ENCODE peak calls at places on chromosomes 4 and X, in five cellular contexts. O is K562, G is A549, M is IMR-90, U is adipocyte. J is an unnamed sample. For H3K4me1, the result is how much of the 10 kb centered on the place peaks cover.

GRCh38 chrX:54447461-54447860 is 7.3 kb downstream of the TSR2 start:
- DNase-seq in O (no peak), M (no peak), G (peak), U (no peak), J (no peak)

GRCh38 chr4:169351860-169352259 is 81.1 kb upstream of the SH3RF1 start:
- DNase-seq in G (no peak), O (no peak), M (peak), U (no peak), J (no peak)

GRCh38 chrX:41027388-41027787 is 57.9 kb upstream of the USP9X start:
- DNase-seq in U (peak), M (peak), O (no peak), G (peak), J (no peak)

GRCh38 chrX:110210417-110211139 is 107.3 kb downstream of the AMMECR1 start:
- DNase-seq in U (peak), O (no peak), M (peak), G (peak), J (no peak)

GRCh38 chrX:391717-392691 is 5.3 kb upstream of the PPP2R3B start:
- DNase-seq in G (no peak), O (no peak), U (no peak), M (no peak), J (no peak)

GRCh38 chrX:65601530-65602281 is 65.7 kb upstream of the MSN start:
- DNase-seq in O (no peak), U (peak), M (peak), G (peak), J (peak)

GRCh38 chr4:80073362-80074008 is 456 bp upstream of the ANTXR2 start:
- DNase-seq in G (no peak), U (no peak), M (no peak), O (no peak), J (peak)

GRCh38 chr4:188439641-188440311 is 300.5 kb downstream of the TRIML1 start:
- DNase-seq in O (no peak), U (peak), G (peak), M (peak), J (no peak)

GRCh38 chr4:154622598-154622997 is 10.1 kb upstream of the FGG start:
- DNase-seq in M (peak), G (peak), O (peak), U (peak), J (peak)

GRCh38 chr4:32037391-32037790 is 1317.2 kb downstream of the PCDH7 start:
- DNase-seq in G (no peak), O (no peak), U (no peak), M (no peak), J (no peak)

GRCh38 chrX:41600266-41600665 is 88.5 kb upstream of the GPR34 start:
- DNase-seq in O (no peak), G (no peak), M (peak), U (peak), J (no peak)

GRCh38 chr4:94504545-94504944 is 52.8 kb downstream of the PDLIM5 start:
- DNase-seq in M (peak), O (no peak), G (no peak), U (peak), J (no peak)

GRCh38 chrX:18899796-18900380 is 84.0 kb downstream of the PHKA2 start:
- DNase-seq in U (peak), G (peak), M (no peak), O (no peak), J (no peak)

GRCh38 chr4:48262926-48263325 is 6.7 kb downstream of the TEC start:
- DNase-seq in O (peak), M (peak), U (no peak), G (no peak), J (no peak)
- H3K4me1 ChIP-seq in O (under half), M (under half), U (under half), G (under half), J (under half)

GRCh38 chr4:73606465-73606974 is 13.7 kb downstream of the RASSF6 start:
- DNase-seq in G (no peak), O (no peak), M (no peak), U (no peak), J (no peak)
- H3K4me1 ChIP-seq in G (half or more), O (under half), M (under half), U (under half), J (under half)

GRCh38 chr4:118923891-118924290 is 35.2 kb downstream of the SYNPO2 start:
- DNase-seq in M (no peak), O (no peak), G (no peak), U (no peak), J (no peak)
- H3K4me1 ChIP-seq in M (under half), O (under half), G (under half), U (under half), J (under half)

GRCh38 chr4:158786155-158786581 is 17.3 kb downstream of the FNIP2 start:
- DNase-seq in O (no peak), M (peak), U (no peak), G (no peak), J (no peak)
- H3K4me1 ChIP-seq in O (under half), M (under half), U (half or more), G (under half), J (under half)

GRCh38 chr4:4837316-4837715 is 22.1 kb upstream of the MSX1 start:
- DNase-seq in U (no peak), O (no peak), G (no peak), M (no peak), J (no peak)
- H3K4me1 ChIP-seq in U (under half), O (under half), G (under half), M (under half), J (under half)

DNA sequence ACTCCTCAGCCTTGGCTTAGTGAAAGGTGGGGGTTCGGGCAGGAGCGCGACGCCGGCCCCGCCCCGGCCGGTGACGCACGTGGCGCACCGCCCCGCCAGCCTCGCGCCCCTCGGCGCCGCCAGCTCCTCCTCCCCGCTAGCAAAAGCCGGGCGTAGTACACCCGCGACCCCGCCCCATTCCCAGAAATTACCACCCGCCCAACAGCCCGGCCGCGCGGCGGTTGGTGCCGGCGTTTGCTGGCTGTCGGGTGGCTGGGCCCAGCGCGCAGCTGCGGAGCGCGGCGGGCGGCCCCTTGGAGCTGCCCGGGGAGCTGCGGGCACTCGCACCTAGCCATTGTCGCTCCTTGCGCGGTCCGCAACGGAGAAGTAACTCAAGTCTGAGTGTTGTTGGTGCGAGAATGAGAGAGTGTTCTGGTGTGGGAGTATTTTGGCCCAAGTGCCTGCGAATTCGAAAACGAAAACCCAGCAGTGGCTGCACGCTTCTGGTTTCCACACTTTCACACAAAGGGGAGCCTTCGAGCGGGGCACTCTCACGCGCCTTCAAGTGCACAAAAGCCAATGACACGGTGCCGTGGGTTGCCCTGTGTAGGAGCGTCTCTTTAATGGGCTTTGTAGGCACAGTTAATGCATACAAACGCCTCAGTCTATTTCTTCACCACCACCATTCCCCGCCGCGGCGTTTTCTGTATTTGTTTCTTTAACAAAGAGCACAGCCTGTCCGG is 1.0 kb upstream of the ELF2 start:
- DNase-seq in M (peak), O (peak), U (peak), G (peak), J (peak)
- H3K4me1 ChIP-seq in M (under half), O (under half), U (under half), G (under half), J (under half)

DNA sequence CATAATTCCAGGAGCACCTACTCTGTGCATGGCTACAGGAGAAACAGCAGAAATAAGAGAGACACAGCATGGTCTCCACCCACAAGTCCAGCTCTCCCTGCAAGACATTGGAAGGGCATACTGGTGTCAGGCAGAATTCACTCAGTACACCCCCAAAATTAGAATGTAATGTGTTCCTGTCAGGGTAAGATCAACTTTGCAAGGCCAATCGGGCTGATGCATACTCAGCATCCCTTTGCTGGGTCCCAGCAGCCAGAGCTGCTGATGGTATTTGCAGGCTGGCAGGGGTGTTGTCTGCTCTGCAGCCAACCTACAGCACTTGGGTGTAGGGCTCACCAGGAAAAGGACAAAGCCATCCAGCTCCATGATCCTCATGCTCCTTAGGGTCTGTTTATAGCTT is 295.4 kb upstream of the STS start:
- DNase-seq in M (no peak), G (no peak), U (no peak), O (no peak), J (no peak)
- H3K4me1 ChIP-seq in M (under half), G (under half), U (under half), O (under half), J (under half)